ENCODE peak calls at places on chromosome 22, in nine cellular contexts. C is OCI-LY7; N is tibial artery; B is esophagus squamous epithelium; R is A549; P is left ventricle myocardium inferior; I is CD8-positive, alpha-beta T cell; E is psoas muscle; G is cardiac muscle cell. M is an unnamed sample.

GRCh38 chr22:20062766-20063083 is 17.3 kb upstream of the DGCR8 start:
- DNase-seq in E (no peak), P (no peak), I (no peak), B (no peak), G (no peak), C (no peak), R (no peak), N (no peak), M (no peak)

GRCh38 chr22:24392218-24392931 is 35.0 kb upstream of the ADORA2A start:
- DNase-seq in B (no peak), P (no peak), I (no peak), E (no peak), G (no peak), C (no peak), R (no peak), N (no peak), M (no peak)

GRCh38 chr22:27835446-27835845 is 33.9 kb upstream of the MN1 start:
- DNase-seq in E (no peak), G (no peak), I (no peak), B (no peak), R (no peak), P (no peak), C (no peak), N (peak; percentile 7), M (no peak)

GRCh38 chr22:33666661-33667619 is 253.3 kb downstream of the LARGE1 start:
- DNase-seq in B (no peak), N (no peak), C (peak; percentile 6), E (no peak), I (no peak), R (no peak), P (no peak), G (peak; percentile 14), M (no peak)

GRCh38 chr22:46066691-46067090 is 83.6 kb upstream of the PPARA start:
- DNase-seq in B (no peak), N (peak; percentile 23), E (no peak), R (no peak), G (no peak), I (no peak), P (peak; percentile 11), C (no peak), M (no peak)

GRCh38 chr22:28014141-28015055 is 95.3 kb upstream of the PITPNB start:
- DNase-seq in B (no peak), G (no peak), E (no peak), I (no peak), N (no peak), R (no peak), C (no peak), P (peak; percentile 7), M (no peak)

GRCh38 chr22:48845356-48845936 is 982.2 kb downstream of the BRD1 start:
- DNase-seq in E (no peak), G (no peak), R (no peak), B (no peak), I (no peak), C (no peak), N (no peak), P (no peak), M (no peak)

GRCh38 chr22:46099740-46100139 is 50.6 kb upstream of the PPARA start:
- DNase-seq in G (no peak), E (no peak), B (no peak), R (no peak), I (no peak), P (no peak), C (no peak), N (no peak), M (no peak)

GRCh38 chr22:27687984-27688545 is 113.5 kb downstream of the MN1 start:
- DNase-seq in E (peak; percentile 34), R (no peak), I (no peak), C (no peak), G (no peak), N (no peak), P (no peak), B (no peak), M (no peak)

GRCh38 chr22:24441406-24442351 is 14.3 kb downstream of the ADORA2A start:
- DNase-seq in E (no peak), R (no peak), I (no peak), B (no peak), G (no peak), P (peak; percentile 37), N (no peak), C (no peak), M (no peak)

GRCh38 chr22:41620646-41621098 is at the start of gene DESI1:
- DNase-seq in N (peak; percentile 43), B (no peak), G (no peak), P (no peak), C (no peak), R (no peak), E (no peak), I (no peak), M (no peak)

GRCh38 chr22:20741634-20742581 is 32.0 kb upstream of the SERPIND1 start:
- DNase-seq in E (no peak), G (peak; percentile 58), I (peak; percentile 15), B (no peak), N (no peak), C (peak; percentile 59), R (peak; percentile 32), P (no peak), M (no peak)

GRCh38 chr22:41825376-41825775 is 7.5 kb upstream of the SREBF2 start:
- DNase-seq in G (no peak), C (no peak), B (no peak), I (no peak), E (no peak), N (no peak), P (peak; percentile 27), R (no peak), M (no peak)

GRCh38 chr22:38082986-38083710 is 836 bp downstream of the SLC16A8 start:
- DNase-seq in R (no peak), C (no peak), G (no peak), B (no peak), E (peak; percentile 9), P (no peak), I (no peak), N (no peak), M (no peak)

GRCh38 chr22:50268655-50269113 is 1.5 kb downstream of the MAPK11 start:
- DNase-seq in P (no peak), G (no peak), R (no peak), I (no peak), C (no peak), B (no peak), N (no peak), E (no peak), M (no peak)

GRCh38 chr22:49531533-49531895 is 296.2 kb downstream of the BRD1 start:
- DNase-seq in B (no peak), P (no peak), C (no peak), I (no peak), N (no peak), R (no peak), G (no peak), E (no peak), M (no peak)

GRCh38 chr22:38843716-38844660 is at the start of gene NPTXR:
- DNase-seq in C (no peak), G (peak; percentile 85), R (peak; percentile 53), P (peak; percentile 54), E (peak; percentile 58), B (no peak), N (no peak), I (peak; percentile 14), M (no peak)

GRCh38 chr22:49764151-49764581 is 63.5 kb downstream of the BRD1 start:
- DNase-seq in G (no peak), P (peak; percentile 13), B (no peak), E (peak; percentile 7), N (no peak), R (no peak), I (no peak), C (no peak), M (no peak)

GRCh38 chr22:47474895-47475294 is 712.4 kb downstream of the TBC1D22A start:
- DNase-seq in E (no peak), N (no peak), B (no peak), C (no peak), I (no peak), R (no peak), G (no peak), P (no peak), M (no peak)

GRCh38 chr22:49106136-49106930 is 721.3 kb downstream of the BRD1 start:
- DNase-seq in C (no peak), P (no peak), B (no peak), R (no peak), G (no peak), I (no peak), N (no peak), E (no peak), M (no peak)

GRCh38 chr22:34841321-34841901 is 224.5 kb upstream of the ISX start:
- DNase-seq in B (no peak), C (no peak), G (peak; percentile 81), I (no peak), P (no peak), E (no peak), R (no peak), N (no peak), M (no peak)
- TF ChIP-seq CTCF in B (no peak), C (no peak), G (no peak), I (no peak), P (no peak), E (no peak), R (no peak), N (no peak), M (no peak)

DNA sequence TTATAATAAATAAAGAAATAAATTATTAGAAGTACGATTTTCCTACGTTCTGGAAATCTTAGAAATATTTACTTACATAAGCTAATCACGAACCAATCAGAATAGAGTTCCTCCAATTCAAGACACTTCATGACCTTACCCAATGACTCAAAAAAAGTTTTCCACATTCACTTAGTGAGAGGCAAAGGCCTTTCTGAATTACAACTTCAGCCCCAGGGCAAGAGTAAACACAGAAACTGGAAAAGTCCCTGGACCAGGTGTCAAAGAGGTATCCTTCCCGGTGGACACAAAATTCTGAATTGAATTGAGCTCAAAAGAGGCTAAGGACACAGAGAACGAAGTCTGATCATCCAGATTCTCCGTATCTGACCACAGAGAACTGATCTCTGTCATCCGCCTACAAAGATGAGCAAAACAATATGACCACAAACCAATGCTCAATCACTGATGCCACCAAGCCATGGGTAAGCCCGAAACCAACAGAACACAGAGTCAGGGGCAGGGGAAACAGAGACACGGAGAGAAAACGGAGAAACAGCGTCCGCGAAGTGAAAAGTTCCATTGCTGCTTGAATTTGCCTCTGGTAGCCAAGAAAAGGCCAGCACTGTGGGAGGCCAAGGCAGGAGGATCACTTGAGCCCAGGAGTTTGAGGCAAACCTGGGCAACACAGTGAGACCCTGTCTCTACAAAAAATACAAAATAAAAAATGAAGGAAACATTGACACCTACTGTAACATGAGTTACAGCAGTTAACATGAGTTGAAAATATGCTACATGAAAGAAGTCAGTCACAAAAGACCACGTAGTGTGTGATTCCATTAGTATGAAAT is 6.8 kb downstream of the BID start:
- DNase-seq in B (no peak), G (no peak), E (no peak), P (no peak), N (no peak), I (no peak), C (no peak), R (no peak), M (no peak)
- H3K27ac ChIP-seq in B (no peak overlapping the region), G (no peak overlapping the region), E (no peak overlapping the region), P (no peak overlapping the region), N (no peak overlapping the region), I (peak overlapping the region; percentile 26), C (no peak overlapping the region), R (no peak overlapping the region), M (no peak overlapping the region)

GRCh38 chr22:40240160-40240559 is 62.4 kb downstream of the TNRC6B start:
- DNase-seq in E (no peak), G (no peak), I (no peak), N (no peak), C (no peak), P (no peak), B (no peak), R (no peak), M (no peak)
- H3K4me1 ChIP-seq in E (peaks cover 47% of the 10 kb centered on the region), G (peaks cover 23% of the 10 kb centered on the region), I (peaks cover 74% of the 10 kb centered on the region), N (no peaks in the 10 kb centered on the region), C (no peaks in the 10 kb centered on the region), P (peaks cover 83% of the 10 kb centered on the region), B (peaks cover 81% of the 10 kb centered on the region), R (peaks cover 47% of the 10 kb centered on the region), M (peaks cover 51% of the 10 kb centered on the region)

GRCh38 chr22:35422936-35423335 is 23.0 kb downstream of the MCM5 start:
- DNase-seq in G (no peak), E (no peak), N (no peak), B (no peak), C (no peak), I (no peak), P (no peak), R (no peak), M (no peak)
- TF ChIP-seq CTCF in G (no peak), E (no peak), N (no peak), B (no peak), C (no peak), I (no peak), P (no peak), R (no peak), M (no peak)

M was measured in thoracic aorta.